ENCODE peak calls at places on chromosomes 11 and 22, in six cellular contexts. P is CD14-positive monocyte, T is pancreas, N is activated B cell treated with CpG ODN at 0.5 μM for 24 hours, O is Calu3, L is nephron progenitor cell. K is an unnamed sample.

GRCh38 chr11:47714554-47715081 is 551 bp downstream of the AGBL2 start:
- DNase-seq in L (no peak), P (no peak), T (no peak), N (no peak), O (no peak), K (peak)

GRCh38 chr11:37109205-37109585 is 511.2 kb upstream of the RAG2 start:
- DNase-seq in T (no peak), L (no peak), P (no peak), N (no peak), O (no peak), K (no peak)

GRCh38 chr11:7555067-7555699 is 41.4 kb downstream of the PPFIBP2 start:
- DNase-seq in N (no peak), L (no peak), O (no peak), T (peak), P (no peak), K (no peak)

GRCh38 chr11:1843098-1843473 is 4.3 kb downstream of the TNNI2 start:
- DNase-seq in N (no peak), O (no peak), T (peak), L (no peak), P (no peak), K (no peak)

GRCh38 chr11:31240340-31240904 is 129.1 kb downstream of the DCDC1 start:
- DNase-seq in L (peak), N (no peak), O (peak), T (no peak), P (no peak), K (no peak)

GRCh38 chr22:35156945-35157344 is 91.0 kb downstream of the ISX start:
- DNase-seq in O (no peak), T (no peak), P (no peak), N (no peak), L (no peak), K (no peak)

GRCh38 chr22:22009661-22010060 is 27.1 kb upstream of the TOP3B start:
- DNase-seq in O (no peak), N (no peak), P (no peak), T (no peak), L (no peak), K (no peak)

GRCh38 chr11:105860105-105860504 is 161.9 kb downstream of the MSANTD4 start:
- DNase-seq in L (no peak), P (no peak), N (no peak), O (no peak), T (no peak), K (no peak)

GRCh38 chr11:5815534-5815933 is 6.8 kb downstream of the OR52N2 start:
- DNase-seq in L (no peak), N (no peak), T (no peak), P (no peak), O (no peak), K (no peak)

GRCh38 chr11:64245797-64246623 is 733 bp downstream of the PPP1R14B start:
- DNase-seq in T (peak), O (peak), N (peak), L (no peak), P (peak), K (peak)

GRCh38 chr11:73384871-73385692 is 8.9 kb downstream of the RELT start:
- DNase-seq in N (peak), T (no peak), P (peak), L (no peak), O (no peak), K (no peak)

GRCh38 chr22:30474683-30475424 is 3.0 kb upstream of the SEC14L3 start:
- DNase-seq in N (no peak), P (no peak), L (no peak), O (peak), T (peak), K (no peak)

GRCh38 chr11:44445500-44446340 is 119.7 kb upstream of the CD82 start:
- DNase-seq in P (no peak), L (no peak), T (no peak), N (no peak), O (peak), K (no peak)

GRCh38 chr11:114061053-114062049 is 1.8 kb downstream of the ZBTB16 start:
- DNase-seq in O (no peak), L (peak), N (no peak), P (no peak), T (no peak), K (no peak)

GRCh38 chr11:19344661-19345518 is 104.1 kb upstream of the E2F8 start:
- DNase-seq in O (peak), P (no peak), L (peak), N (no peak), T (peak), K (no peak)

GRCh38 chr11:63768232-63769043 is at the start of gene ZFTA:
- DNase-seq in O (peak), P (no peak), L (peak), T (peak), N (peak), K (peak)

GRCh38 chr11:2547806-2548205 is 103.0 kb downstream of the KCNQ1 start:
- DNase-seq in P (peak), N (no peak), O (no peak), T (peak), L (no peak), K (no peak)

GRCh38 chr22:49195636-49196035 is 632.0 kb downstream of the BRD1 start:
- DNase-seq in T (no peak), P (peak), O (no peak), N (no peak), L (no peak), K (no peak)

GRCh38 chr22:48871176-48871840 is 956.4 kb downstream of the BRD1 start:
- DNase-seq in O (no peak), P (no peak), L (no peak), N (no peak), T (no peak), K (no peak)

GRCh38 chr22:45127866-45128265 is 35.9 kb upstream of the NUP50 start:
- DNase-seq in T (no peak), N (no peak), L (no peak), P (no peak), O (no peak), K (no peak)

GRCh38 chr22:27993774-27994350 is 74.8 kb upstream of the PITPNB start:
- DNase-seq in P (no peak), T (no peak), N (no peak), O (no peak), L (no peak), K (peak)

GRCh38 chr11:19199766-19200165 is 2.0 kb downstream of the CSRP3 start:
- DNase-seq in P (no peak), N (no peak), O (no peak), L (no peak), T (no peak), K (no peak)

DNA sequence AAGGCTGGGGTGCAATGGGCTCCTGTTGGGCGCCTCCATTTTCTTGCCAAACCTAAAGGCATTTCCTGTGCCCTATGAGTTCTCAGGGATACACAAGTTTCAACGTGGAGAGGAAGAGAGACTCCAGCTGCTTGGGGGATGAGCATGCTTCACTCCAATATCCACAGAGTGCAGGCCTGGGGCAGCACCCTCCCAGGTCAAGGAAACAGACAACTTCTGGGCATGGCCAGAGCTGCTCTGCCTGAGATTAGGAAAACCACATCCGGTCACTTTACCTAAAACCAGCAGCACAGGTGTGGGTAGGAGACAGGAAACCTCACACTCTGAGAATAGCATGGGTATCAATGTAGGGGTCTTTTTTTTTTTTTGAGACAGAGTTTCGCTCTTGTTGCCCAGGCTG is 28.7 kb downstream of the TMEM184B start:
- DNase-seq in N (no peak), P (no peak), T (no peak), L (no peak), O (no peak), K (no peak)
- TF ChIP-seq CTCF in N (no peak), P (no peak), T (no peak), L (no peak), O (no peak), K (no peak)

DNA sequence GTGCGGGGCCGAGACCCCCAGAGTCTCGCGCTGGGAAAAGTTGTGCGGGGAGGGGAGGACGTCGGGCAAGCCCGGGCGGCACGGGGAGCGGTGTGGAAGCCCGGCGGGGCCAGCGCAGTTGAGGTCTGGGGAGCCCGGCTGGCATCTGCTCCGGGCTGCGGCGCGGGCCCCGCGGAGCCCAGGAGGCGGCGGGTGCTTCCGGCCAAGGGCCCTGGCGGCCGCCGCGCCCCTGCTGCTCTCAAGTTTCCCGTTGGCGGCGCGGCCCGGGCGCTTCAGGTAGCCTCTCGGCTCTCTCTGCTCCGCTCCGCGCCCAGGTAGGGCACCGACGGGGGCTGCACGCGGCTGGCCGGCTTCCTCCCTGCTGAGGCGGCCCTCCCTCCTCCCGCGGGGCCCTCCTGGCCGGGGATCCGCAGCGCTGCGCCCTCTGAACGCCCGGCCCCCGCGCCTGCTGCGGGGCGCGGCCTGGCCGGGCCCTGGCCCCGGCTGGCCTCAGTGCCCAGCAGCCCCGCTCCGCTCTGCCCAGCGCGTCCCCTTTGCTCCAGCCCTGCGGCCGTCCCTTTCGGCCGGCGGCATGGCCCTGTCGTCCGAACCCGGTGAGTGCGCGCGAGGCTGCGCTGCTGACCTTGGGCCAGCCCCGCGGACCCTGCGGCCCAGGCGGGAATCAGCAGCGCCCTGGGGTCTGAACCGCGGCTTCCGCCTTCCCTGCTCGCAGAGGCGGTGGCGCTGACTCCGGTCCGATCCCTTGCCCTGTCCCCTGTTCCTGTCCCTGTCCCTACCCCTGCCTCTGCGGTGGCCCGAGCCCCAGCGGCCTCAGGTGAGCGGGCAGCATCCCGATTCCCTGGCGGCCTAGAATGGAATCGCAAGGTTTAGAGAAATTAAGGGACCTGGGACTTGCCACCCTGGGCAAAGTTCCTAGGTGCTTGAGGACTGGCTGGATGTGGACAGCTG is 4.3 kb upstream of the AMPD3 start:
- DNase-seq in L (peak), O (peak), T (peak), P (no peak), N (peak), K (peak)
- TF ChIP-seq CTCF in L (peak), O (peak), T (peak), P (peak), N (no peak), K (peak)

DNA sequence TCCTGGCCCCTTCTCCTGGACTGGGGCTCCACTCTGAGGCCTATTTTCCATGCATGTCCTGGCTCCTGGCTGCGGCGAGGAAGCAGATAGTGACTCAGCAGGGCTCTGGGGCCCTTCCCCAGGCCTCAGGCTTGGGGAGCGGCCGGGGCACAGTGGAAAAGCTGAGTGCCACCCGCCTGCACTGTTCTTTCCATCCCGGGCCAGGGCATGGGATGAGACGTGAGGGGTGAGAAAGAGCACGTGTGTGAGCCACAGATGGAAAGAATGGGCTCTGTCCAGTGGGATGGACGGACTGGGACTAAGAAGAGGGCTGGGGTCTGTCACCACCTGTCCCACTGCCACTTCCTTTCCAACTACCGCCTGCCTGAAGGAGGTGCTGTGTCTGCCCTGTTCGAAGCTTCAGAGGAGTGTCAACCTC is 12.8 kb downstream of the SLC37A2 start:
- DNase-seq in T (no peak), L (no peak), P (no peak), N (no peak), O (no peak), K (no peak)
- TF ChIP-seq CTCF in T (no peak), L (no peak), P (no peak), N (no peak), O (no peak), K (no peak)

DNA sequence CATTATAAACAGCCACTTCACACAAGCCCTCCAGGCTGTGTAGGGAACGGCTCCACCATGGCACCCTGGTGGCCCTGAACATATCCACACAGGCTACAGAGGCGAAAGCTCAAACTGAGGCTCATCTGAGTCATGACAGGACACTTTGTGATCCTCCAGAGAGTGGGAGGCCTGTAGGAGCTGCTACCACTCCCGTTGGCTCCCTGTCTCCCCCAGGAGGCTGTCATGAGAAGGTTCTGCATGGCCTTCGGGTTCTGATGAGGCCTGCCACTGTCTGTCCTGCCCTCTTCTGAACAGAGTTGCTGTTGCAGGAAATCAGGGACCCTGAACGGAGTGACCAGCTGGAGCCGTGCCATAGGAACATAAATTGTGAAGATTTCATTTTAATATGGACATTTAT is 23.8 kb upstream of the ALDH3B2 start:
- DNase-seq in L (no peak), O (no peak), P (no peak), N (no peak), T (no peak), K (no peak)
- TF ChIP-seq CTCF in L (no peak), O (no peak), P (no peak), N (no peak), T (no peak), K (no peak)

GRCh38 chr11:65871811-65872548 is 620 bp downstream of the EFEMP2 start:
- DNase-seq in P (no peak), O (no peak), N (no peak), L (peak), T (no peak), K (no peak)
- TF ChIP-seq CTCF in P (no peak), O (no peak), N (no peak), L (no peak), T (no peak), K (no peak)

GRCh38 chr11:35554491-35555237 is 29.2 kb upstream of the PAMR1 start:
- DNase-seq in T (no peak), N (no peak), L (no peak), P (no peak), O (no peak), K (no peak)
- TF ChIP-seq CTCF in T (no peak), N (no peak), L (no peak), P (no peak), O (no peak), K (no peak)